ENCODE peak calls at places on chromosomes 11 and 22, in six cellular contexts. C is colonic mucosa; J is fibroblast of mammary gland; O is progenitor cell of endocrine pancreas; T is hypothalamus; D is stimulated activated CD4-positive, alpha-beta T cell treated with anti-CD3 and anti-CD28 coated beads, Interleukin-12 subunit alpha, Interleukin-12 subunit beta, amount 100 ng/mL, for 4 hours. I is an unnamed sample.

GRCh38 chr22:38850941-38851849 is 7.4 kb upstream of the NPTXR start:
- DNase-seq in C (no peak), J (peak), O (no peak), T (no peak), D (no peak), I (peak)

GRCh38 chr11:44611687-44612437 is 46.4 kb downstream of the CD82 start:
- DNase-seq in C (no peak), J (no peak), O (no peak), T (no peak), D (peak), I (peak)

GRCh38 chr22:33006220-33006954 is 51.8 kb downstream of the SYN3 start:
- DNase-seq in C (no peak), J (no peak), O (no peak), T (no peak), D (no peak), I (no peak)

GRCh38 chr11:76805206-76805913 is 22.2 kb downstream of the TSKU start:
- DNase-seq in C (peak), J (peak), O (no peak), T (no peak), D (no peak), I (no peak)

GRCh38 chr11:114243461-114244372 is 52.5 kb upstream of the NNMT start:
- DNase-seq in C (no peak), J (no peak), O (no peak), T (no peak), D (no peak), I (no peak)

GRCh38 chr22:37669586-37669985 is 5.8 kb upstream of the LGALS1 start:
- DNase-seq in C (no peak), J (peak), O (no peak), T (no peak), D (no peak), I (no peak)

GRCh38 chr11:22163394-22163797 is 29.5 kb upstream of the ANO5 start:
- DNase-seq in C (no peak), J (no peak), O (no peak), T (no peak), D (no peak), I (no peak)

GRCh38 chr22:21451545-21452520 is 15.4 kb upstream of the TMEM191C start:
- DNase-seq in C (peak), J (no peak), O (no peak), T (no peak), D (no peak), I (peak)

GRCh38 chr11:118530180-118530682 is 761 bp upstream of the TMEM25 start:
- DNase-seq in C (peak), J (peak), O (no peak), T (no peak), D (no peak), I (peak)

GRCh38 chr11:73185680-73186293 is 32.3 kb upstream of the P2RY2 start:
- DNase-seq in C (no peak), J (peak), O (no peak), T (no peak), D (no peak), I (no peak)

GRCh38 chr11:117220568-117220967 is 11.3 kb downstream of the PCSK7 start:
- DNase-seq in C (no peak), J (no peak), O (no peak), T (no peak), D (no peak), I (peak)

GRCh38 chr11:34790620-34791019 is 125.6 kb downstream of the APIP start:
- DNase-seq in C (no peak), J (no peak), O (no peak), T (no peak), D (no peak), I (no peak)

GRCh38 chr11:132904566-132904965 is 627.7 kb downstream of the OPCML start:
- DNase-seq in C (no peak), J (no peak), O (no peak), T (no peak), D (no peak), I (no peak)

GRCh38 chr11:103773059-103773458 is 263.4 kb upstream of the DDI1 start:
- DNase-seq in C (no peak), J (peak), O (no peak), T (no peak), D (no peak), I (no peak)

GRCh38 chr11:86999859-87000753 is 37.6 kb upstream of the TMEM135 start:
- DNase-seq in C (no peak), J (no peak), O (no peak), T (no peak), D (no peak), I (no peak)

GRCh38 chr11:126456783-126457542 is 101.5 kb downstream of the ST3GAL4 start:
- DNase-seq in C (no peak), J (no peak), O (no peak), T (no peak), D (no peak), I (no peak)

I was measured in mucosa of descending colon.